ENCODE peak calls at places on chromosomes 16 and 17, in eight cellular contexts. P is cardiac muscle cell, V is transverse colon, D is BJ, C is left ventricle myocardium inferior, T is A549, R is cardiac fibroblast, M is foreskin fibroblast. U is an unnamed sample.

GRCh38 chr17:2511138-2511461 is 588 bp downstream of the METTL16 start:
- DNase-seq in T (no peak), V (no peak), M (no peak), C (no peak), D (no peak), R (no peak), P (no peak), U (no peak)

GRCh38 chr16:29784901-29785500 is 5.5 kb upstream of the KIF22 start:
- DNase-seq in P (peak; percentile 61), V (peak; percentile 69), R (peak; percentile 74), C (peak; percentile 79), T (peak; percentile 38), D (no peak), M (peak; percentile 49), U (no peak)

GRCh38 chr16:77807-78443 is at the start of gene MPG:
- DNase-seq in R (peak; percentile 85), M (peak; percentile 86), C (peak; percentile 91), V (peak; percentile 90), T (peak; percentile 77), P (peak; percentile 87), D (no peak), U (no peak)

GRCh38 chr16:72739577-72739976 is 308.4 kb downstream of the ZFHX3 start:
- DNase-seq in D (peak; percentile 75), R (peak; percentile 32), P (peak; percentile 46), M (peak; percentile 26), T (no peak), V (no peak), C (no peak), U (no peak)

GRCh38 chr17:44167181-44167861 is 3.2 kb upstream of the ASB16 start:
- DNase-seq in V (no peak), R (no peak), D (no peak), C (no peak), M (no peak), T (no peak), P (no peak), U (no peak)

GRCh38 chr16:82329504-82330192 is 159.6 kb upstream of the MPHOSPH6 start:
- DNase-seq in P (no peak), C (no peak), R (no peak), T (no peak), D (no peak), M (no peak), V (no peak), U (no peak)

GRCh38 chr16:59044616-59045015 is 310.5 kb upstream of the GOT2 start:
- DNase-seq in T (no peak), M (peak; percentile 6), R (no peak), D (no peak), C (no peak), P (no peak), V (no peak), U (no peak)

GRCh38 chr17:8441690-8442089 is 6.0 kb downstream of the NDEL1 start:
- DNase-seq in R (no peak), V (no peak), P (no peak), C (no peak), M (no peak), T (no peak), D (no peak), U (no peak)

GRCh38 chr17:15261063-15261817 is 3.9 kb downstream of the PMP22 start:
- DNase-seq in V (peak; percentile 49), P (peak; percentile 80), R (peak; percentile 70), C (peak; percentile 48), T (peak; percentile 68), D (no peak), M (peak; percentile 53), U (no peak)

GRCh38 chr17:70767102-70767701 is 597.9 kb downstream of the KCNJ2 start:
- DNase-seq in M (peak; percentile 11), C (no peak), P (peak; percentile 44), D (no peak), V (no peak), T (peak; percentile 43), R (peak; percentile 74), U (no peak)

GRCh38 chr16:86070511-86070910 is 171.5 kb downstream of the IRF8 start:
- DNase-seq in V (no peak), T (no peak), D (no peak), R (no peak), M (no peak), C (no peak), P (no peak), U (no peak)

GRCh38 chr16:55325458-55326109 is 1.6 kb downstream of the IRX6 start:
- DNase-seq in M (no peak), P (no peak), V (no peak), C (no peak), R (no peak), T (no peak), D (no peak), U (no peak)
- H3K4me3 ChIP-seq in M (no peak overlapping the region), P (no peak overlapping the region), V (no peak overlapping the region), C (peak overlapping the region; percentile 60), R (no peak overlapping the region), T (no peak overlapping the region), D (no peak overlapping the region), U (no peak overlapping the region)

GRCh38 chr17:57868007-57868774 is 18.3 kb upstream of the MRPS23 start:
- DNase-seq in R (peak; percentile 87), C (peak; percentile 80), M (peak; percentile 90), T (peak; percentile 92), P (no peak), V (peak; percentile 65), D (peak; percentile 73), U (peak; percentile 33)
- TF ChIP-seq CTCF in R (peak; percentile 54), C (peak; percentile 57), M (peak; percentile 52), T (peak; percentile 50), P (peak; percentile 55), V (peak; percentile 32), D (peak; percentile 72), U (peak; percentile 69)

GRCh38 chr17:49908782-49909714 is 59.9 kb upstream of the DLX4 start:
- DNase-seq in C (no peak), T (no peak), R (no peak), V (no peak), P (no peak), D (no peak), M (no peak), U (no peak)

GRCh38 chr17:49913226-49914095 is 55.5 kb upstream of the DLX4 start:
- DNase-seq in R (peak; percentile 7), C (no peak), T (peak; percentile 45), P (no peak), V (no peak), M (peak; percentile 3), D (no peak), U (no peak)

GRCh38 chr17:49910858-49911204 is 58.2 kb upstream of the DLX4 start:
- DNase-seq in V (no peak), D (no peak), T (no peak), P (no peak), M (no peak), C (no peak), R (no peak), U (no peak)

GRCh38 chr17:49907279-49907678 is 59.4 kb upstream of the TAC4 start:
- DNase-seq in D (no peak), V (no peak), C (no peak), P (no peak), M (no peak), T (no peak), R (no peak), U (no peak)

DNA sequence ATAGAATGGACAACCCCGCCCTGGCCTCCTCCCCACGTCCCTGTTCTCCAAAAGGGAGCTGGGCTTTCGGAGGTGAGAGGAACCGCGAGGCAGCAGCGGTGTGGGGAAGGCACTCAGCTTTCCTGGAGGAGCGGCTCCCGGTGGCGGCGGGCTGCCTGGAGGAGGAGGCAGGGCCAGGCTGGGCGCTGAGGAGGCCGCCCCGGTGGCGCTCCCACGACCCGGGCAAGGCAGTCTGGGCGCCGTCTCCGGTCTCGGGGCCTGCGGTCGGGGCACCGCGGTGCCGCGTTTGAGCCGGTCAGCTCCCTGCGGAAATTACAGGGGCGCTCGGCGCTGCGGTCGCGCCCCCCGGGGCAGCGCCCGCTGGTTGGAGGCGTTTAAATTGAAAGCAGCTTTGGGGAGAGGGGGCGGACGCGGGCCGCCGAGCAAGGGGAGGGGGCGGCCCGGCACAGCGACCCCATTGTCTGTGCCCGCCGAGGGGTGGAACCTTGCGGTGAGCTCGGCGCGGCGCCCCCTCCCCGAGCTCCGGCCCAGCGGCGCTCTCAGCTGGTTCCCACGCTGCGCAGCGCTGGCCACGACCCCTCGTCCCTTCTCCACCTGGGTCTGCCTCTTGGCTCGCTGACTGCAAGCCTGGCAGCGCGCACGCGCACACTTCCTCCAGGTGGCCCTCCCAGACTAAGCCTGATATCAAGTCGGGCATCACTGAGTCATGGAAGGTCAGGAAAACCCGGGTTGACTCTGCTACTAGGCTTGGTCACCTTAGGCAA is 58.7 kb upstream of the DLX4 start:
- DNase-seq in M (no peak), T (peak; percentile 39), D (no peak), C (no peak), P (peak; percentile 18), V (no peak), R (no peak), U (no peak)
- H3K4me3 ChIP-seq in M (no peak overlapping the region), T (peak overlapping the region; percentile 26), D (no peak overlapping the region), C (peak overlapping the region; percentile 38), P (peak overlapping the region; percentile 10), V (no peak overlapping the region), R (no peak overlapping the region), U (no peak overlapping the region)

GRCh38 chr17:17954079-17954478 is 18.1 kb downstream of the TOM1L2 start:
- DNase-seq in D (no peak), P (no peak), V (no peak), T (no peak), R (no peak), C (no peak), M (no peak), U (no peak)

GRCh38 chr17:17950347-17950746 is 21.9 kb downstream of the TOM1L2 start:
- DNase-seq in D (no peak), T (no peak), C (no peak), M (no peak), P (no peak), V (no peak), R (no peak), U (no peak)

GRCh38 chr17:17950806-17951205 is 21.4 kb downstream of the TOM1L2 start:
- DNase-seq in V (no peak), D (no peak), T (no peak), R (no peak), C (no peak), P (no peak), M (no peak), U (no peak)

GRCh38 chr17:17951524-17951923 is 20.7 kb downstream of the TOM1L2 start:
- DNase-seq in P (no peak), R (no peak), V (no peak), D (no peak), M (no peak), C (no peak), T (no peak), U (no peak)

GRCh38 chr17:17952691-17953090 is 19.5 kb downstream of the TOM1L2 start:
- DNase-seq in P (no peak), C (no peak), T (no peak), R (no peak), M (no peak), D (no peak), V (no peak), U (no peak)
- TF ChIP-seq CTCF in P (no peak), C (no peak), T (no peak), R (no peak), M (no peak), D (no peak), V (no peak), U (no peak)

U was measured in GM12864.